ENCODE peak calls at places on chromosomes 1 and 21, in five cellular contexts. One of them, this sample, is unnamed.
A peak's percentile ranks its signal among the peaks of the same experiment; 100 is the strongest.

GRCh38 chr1:157092831-157093230 is 6.8 kb downstream of the ETV3L start:
- DNase-seq in RWPE2: no peak
- DNase-seq in aorta: no peak
- DNase-seq in DMS53: no peak
- DNase-seq in activated T-helper 1 cell treated with Interleukin-2 at 50 U/mL for 16 hours: no peak
- DNase-seq in this sample: no peak

GRCh38 chr1:101207891-101208290 is 28.9 kb upstream of the S1PR1 start:
- DNase-seq in RWPE2: no peak
- DNase-seq in DMS53: no peak
- DNase-seq in activated T-helper 1 cell treated with Interleukin-2 at 50 U/mL for 16 hours: no peak
- DNase-seq in aorta: no peak
- DNase-seq in this sample: no peak

GRCh38 chr1:221620437-221621384 is 121.2 kb downstream of the DUSP10 start:
- DNase-seq in RWPE2: no peak
- DNase-seq in aorta: no peak
- DNase-seq in DMS53: peak; percentile 22
- DNase-seq in activated T-helper 1 cell treated with Interleukin-2 at 50 U/mL for 16 hours: no peak
- DNase-seq in this sample: no peak

GRCh38 chr1:54927475-54928240 is 40.7 kb upstream of the DHCR24 start:
- DNase-seq in aorta: no peak
- DNase-seq in RWPE2: no peak
- DNase-seq in activated T-helper 1 cell treated with Interleukin-2 at 50 U/mL for 16 hours: no peak
- DNase-seq in DMS53: no peak
- DNase-seq in this sample: no peak

GRCh38 chr21:38912355-38912619 is 106.6 kb downstream of the ETS2 start:
- DNase-seq in RWPE2: no peak
- DNase-seq in aorta: no peak
- DNase-seq in activated T-helper 1 cell treated with Interleukin-2 at 50 U/mL for 16 hours: no peak
- DNase-seq in DMS53: no peak
- DNase-seq in this sample: no peak

GRCh38 chr1:80293818-80294217 is 1287.3 kb upstream of the ADGRL4 start:
- DNase-seq in aorta: no peak
- DNase-seq in DMS53: no peak
- DNase-seq in activated T-helper 1 cell treated with Interleukin-2 at 50 U/mL for 16 hours: no peak
- DNase-seq in RWPE2: no peak
- DNase-seq in this sample: no peak

GRCh38 chr1:5856246-5856815 is 135.9 kb downstream of the NPHP4 start:
- DNase-seq in DMS53: peak; percentile 21
- DNase-seq in RWPE2: no peak
- DNase-seq in aorta: no peak
- DNase-seq in activated T-helper 1 cell treated with Interleukin-2 at 50 U/mL for 16 hours: no peak
- DNase-seq in this sample: no peak

GRCh38 chr1:32898958-32899357 is 2.2 kb downstream of the TMEM54 start:
- DNase-seq in activated T-helper 1 cell treated with Interleukin-2 at 50 U/mL for 16 hours: no peak
- DNase-seq in aorta: peak; percentile 30
- DNase-seq in DMS53: no peak
- DNase-seq in RWPE2: no peak
- DNase-seq in this sample: no peak

GRCh38 chr1:95132762-95133161 is 15.6 kb downstream of the TLCD4 start:
- DNase-seq in DMS53: no peak
- DNase-seq in RWPE2: no peak
- DNase-seq in aorta: no peak
- DNase-seq in activated T-helper 1 cell treated with Interleukin-2 at 50 U/mL for 16 hours: no peak
- DNase-seq in this sample: no peak

GRCh38 chr21:39511102-39511501 is 59.3 kb downstream of the SH3BGR start:
- DNase-seq in RWPE2: no peak
- DNase-seq in aorta: no peak
- DNase-seq in activated T-helper 1 cell treated with Interleukin-2 at 50 U/mL for 16 hours: no peak
- DNase-seq in DMS53: no peak
- DNase-seq in this sample: no peak

GRCh38 chr1:5643360-5644090 is 348.7 kb downstream of the NPHP4 start:
- DNase-seq in aorta: peak; percentile 35
- DNase-seq in DMS53: no peak
- DNase-seq in RWPE2: no peak
- DNase-seq in activated T-helper 1 cell treated with Interleukin-2 at 50 U/mL for 16 hours: no peak
- DNase-seq in this sample: no peak

GRCh38 chr1:12063141-12064072 is at the start of gene TNFRSF8:
- DNase-seq in aorta: no peak
- DNase-seq in activated T-helper 1 cell treated with Interleukin-2 at 50 U/mL for 16 hours: no peak
- DNase-seq in RWPE2: no peak
- DNase-seq in DMS53: peak; percentile 40
- DNase-seq in this sample: peak; percentile 36

GRCh38 chr1:233983811-233984210 is 79.3 kb downstream of the SLC35F3 start:
- DNase-seq in aorta: no peak
- DNase-seq in DMS53: no peak
- DNase-seq in RWPE2: no peak
- DNase-seq in activated T-helper 1 cell treated with Interleukin-2 at 50 U/mL for 16 hours: no peak
- DNase-seq in this sample: no peak

GRCh38 chr1:76593614-76594013 is 273.7 kb upstream of the ST6GALNAC5 start:
- DNase-seq in RWPE2: no peak
- DNase-seq in aorta: no peak
- DNase-seq in DMS53: no peak
- DNase-seq in activated T-helper 1 cell treated with Interleukin-2 at 50 U/mL for 16 hours: no peak
- DNase-seq in this sample: no peak

GRCh38 chr1:162617513-162617912 is 14.8 kb upstream of the DDR2 start:
- DNase-seq in activated T-helper 1 cell treated with Interleukin-2 at 50 U/mL for 16 hours: no peak
- DNase-seq in RWPE2: no peak
- DNase-seq in DMS53: no peak
- DNase-seq in aorta: no peak
- DNase-seq in this sample: no peak

GRCh38 chr21:14942801-14943490 is 121.9 kb downstream of the NRIP1 start:
- DNase-seq in DMS53: peak; percentile 70
- DNase-seq in aorta: no peak
- DNase-seq in RWPE2: no peak
- DNase-seq in activated T-helper 1 cell treated with Interleukin-2 at 50 U/mL for 16 hours: no peak
- DNase-seq in this sample: no peak

GRCh38 chr1:184890539-184890973 is 83.8 kb downstream of the NIBAN1 start:
- DNase-seq in aorta: no peak
- DNase-seq in DMS53: peak; percentile 14
- DNase-seq in RWPE2: no peak
- DNase-seq in activated T-helper 1 cell treated with Interleukin-2 at 50 U/mL for 16 hours: no peak
- DNase-seq in this sample: no peak

GRCh38 chr1:168972887-168973286 is 133.6 kb upstream of the ATP1B1 start:
- DNase-seq in activated T-helper 1 cell treated with Interleukin-2 at 50 U/mL for 16 hours: no peak
- DNase-seq in RWPE2: no peak
- DNase-seq in aorta: no peak
- DNase-seq in DMS53: peak; percentile 85
- DNase-seq in this sample: no peak

GRCh38 chr1:28668956-28669719 is 554 bp downstream of the GMEB1 start:
- DNase-seq in activated T-helper 1 cell treated with Interleukin-2 at 50 U/mL for 16 hours: peak; percentile 13
- DNase-seq in aorta: peak; percentile 87
- DNase-seq in DMS53: peak; percentile 95
- DNase-seq in RWPE2: peak; percentile 67
- DNase-seq in this sample: peak; percentile 49

GRCh38 chr1:215900684-215901083 is 333.6 kb downstream of the KCTD3 start:
- DNase-seq in aorta: no peak
- DNase-seq in activated T-helper 1 cell treated with Interleukin-2 at 50 U/mL for 16 hours: no peak
- DNase-seq in DMS53: no peak
- DNase-seq in RWPE2: no peak
- DNase-seq in this sample: no peak

GRCh38 chr1:77889240-77889637 is 815 bp downstream of the NEXN start:
- DNase-seq in RWPE2: no peak
- DNase-seq in activated T-helper 1 cell treated with Interleukin-2 at 50 U/mL for 16 hours: no peak
- DNase-seq in DMS53: peak; percentile 41
- DNase-seq in aorta: no peak
- DNase-seq in this sample: no peak

This sample was measured in NK-92 treated with Interleukin-12 subunit alpha and Interleukin-12 subunit beta, amount 100 ng/mL, for 24 hours.